ENCODE peak calls at places on chromosomes 13 and 19, in five cellular contexts. S is naive thymus-derived CD4-positive, alpha-beta T cell; G is IMR-90; H is left ventricle myocardium inferior; E is cardiac muscle cell. I is an unnamed sample. For H3K4me1 and H3K27me3, the result is how much of the 10 kb centered on the place peaks cover.

GRCh38 chr19:20923077-20923871 is at the start of gene ZNF85:
- DNase-seq in H (peak), S (peak), G (peak), E (peak), I (peak)

GRCh38 chr13:66995366-66995663 is 234.8 kb downstream of the PCDH9 start:
- DNase-seq in H (no peak), G (no peak), S (no peak), E (no peak), I (no peak)

GRCh38 chr13:44116562-44117315 is 237.0 kb downstream of the LACC1 start:
- DNase-seq in E (peak), G (peak), S (no peak), H (peak), I (peak)

GRCh38 chr19:44753932-44754742 is 5.6 kb downstream of the BCL3 start:
- DNase-seq in E (peak), S (peak), H (peak), G (peak), I (peak)

GRCh38 chr13:72782717-72783116 is 784 bp downstream of the PIBF1 start:
- DNase-seq in G (peak), S (peak), H (no peak), E (peak), I (peak)

GRCh38 chr19:53549354-53549753 is 11.4 kb downstream of the ZNF331 start:
- DNase-seq in G (peak), E (peak), S (no peak), H (no peak), I (no peak)

GRCh38 chr13:54913668-54914067 is 1885.1 kb downstream of the OLFM4 start:
- DNase-seq in S (no peak), H (no peak), G (no peak), E (no peak), I (no peak)

GRCh38 chr13:36124236-36124822 is 6.9 kb downstream of the DCLK1 start:
- DNase-seq in S (no peak), H (no peak), G (peak), E (peak), I (no peak)

GRCh38 chr19:49999371-50000010 is 25.7 kb downstream of the VRK3 start:
- DNase-seq in E (peak), G (no peak), H (no peak), S (no peak), I (no peak)

GRCh38 chr13:30681489-30682242 is 53.7 kb upstream of the ALOX5AP start:
- DNase-seq in S (no peak), G (peak), E (peak), H (no peak), I (no peak)

GRCh38 chr13:52925775-52926285 is 77.4 kb upstream of the PCDH8 start:
- DNase-seq in E (no peak), H (peak), S (no peak), G (no peak), I (no peak)

GRCh38 chr19:13865578-13866462 is 11.1 kb upstream of the NANOS3 start:
- DNase-seq in S (no peak), H (no peak), G (no peak), E (peak), I (no peak)

GRCh38 chr13:103694033-103694432 is 627.8 kb upstream of the SLC10A2 start:
- DNase-seq in S (no peak), G (no peak), E (no peak), H (no peak), I (peak)

GRCh38 chr13:112657850-112658445 is 31.9 kb upstream of the ATP11A start:
- DNase-seq in G (peak), H (no peak), S (no peak), E (peak), I (peak)

GRCh38 chr19:47243776-47244547 is 12.4 kb upstream of the CCDC9 start:
- DNase-seq in G (peak), H (peak), S (peak), E (peak), I (peak)
- H3K4me1 ChIP-seq in G (under half), H (half or more), S (under half), E (under half), I (under half)

GRCh38 chr19:51539821-51540366 is 8.4 kb upstream of the SIGLEC6 start:
- DNase-seq in E (no peak), H (no peak), G (no peak), S (no peak), I (no peak)
- H3K27me3 ChIP-seq in E (under half), H (half or more), G (under half), S (under half), I (half or more)

DNA sequence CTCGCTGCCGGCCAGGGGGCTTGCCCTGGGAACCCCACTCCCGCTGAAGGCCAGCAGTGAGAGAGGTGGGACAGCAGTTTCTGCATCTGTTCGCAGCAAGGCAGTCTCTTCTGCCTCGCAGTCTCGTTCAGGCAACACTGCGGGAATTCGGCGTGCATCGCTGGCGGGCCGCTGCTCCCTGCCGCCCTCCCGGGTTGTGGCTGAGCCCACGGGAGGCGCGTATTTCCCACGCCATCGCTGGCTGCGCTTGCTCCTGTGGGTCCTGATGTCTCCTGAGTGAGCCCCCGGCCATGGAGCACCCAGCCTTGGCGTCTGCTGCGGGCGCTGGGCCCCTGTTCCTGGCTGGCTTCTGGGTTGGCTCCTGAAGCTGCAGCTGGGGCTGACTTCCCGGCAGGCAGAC is 227.9 kb downstream of the TEX29 start:
- DNase-seq in H (no peak), G (no peak), E (no peak), S (no peak), I (no peak)
- H3K4me1 ChIP-seq in H (under half), G (under half), E (under half), S (under half), I (under half)

DNA sequence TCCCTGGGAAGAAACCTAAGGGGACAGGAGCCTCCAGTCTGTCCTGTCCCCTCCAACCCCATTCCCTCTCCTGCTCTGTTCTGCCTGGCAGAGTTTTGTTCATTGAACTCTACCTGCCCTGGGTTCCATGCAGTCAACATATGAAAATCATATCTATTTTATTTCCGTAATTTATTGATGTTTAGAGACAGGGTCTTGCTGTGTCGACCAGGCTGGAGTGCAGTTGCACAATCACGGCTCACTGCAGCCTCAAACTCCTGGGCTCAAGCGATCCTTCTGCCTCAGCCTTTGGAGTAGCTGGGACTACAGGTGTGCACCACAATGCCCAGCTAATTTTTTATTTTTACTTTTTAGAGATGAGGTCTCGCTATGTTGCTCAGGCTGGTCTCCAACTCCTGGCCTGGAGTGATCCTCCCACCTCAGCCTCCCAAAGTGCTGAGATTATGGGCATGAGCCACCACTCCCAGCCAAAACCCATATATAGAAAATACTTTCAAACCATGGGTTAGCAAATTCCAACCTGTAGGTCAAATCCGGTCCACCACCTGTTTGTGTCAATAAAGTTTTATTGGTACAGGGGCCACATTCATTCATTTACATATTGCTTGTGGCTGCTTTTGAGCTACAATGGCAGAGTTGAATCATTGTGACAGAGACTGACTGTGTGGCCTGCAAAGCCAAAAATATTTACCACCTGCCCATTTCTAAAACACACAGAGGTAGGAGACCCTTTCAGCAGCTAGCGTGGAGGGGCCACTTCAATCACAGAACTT is 39.3 kb downstream of the FBN3 start:
- DNase-seq in G (no peak), S (no peak), E (no peak), H (no peak), I (no peak)
- H3K27me3 ChIP-seq in G (under half), S (under half), E (under half), H (under half), I (under half)

GRCh38 chr13:31891472-31891871 is 140.1 kb upstream of the FRY start:
- DNase-seq in E (no peak), S (no peak), H (no peak), G (no peak), I (no peak)

GRCh38 chr13:31896427-31896826 is 135.1 kb upstream of the FRY start:
- DNase-seq in H (peak), G (peak), E (peak), S (no peak), I (peak)

GRCh38 chr13:31898383-31899071 is 133.0 kb upstream of the FRY start:
- DNase-seq in E (no peak), H (no peak), G (no peak), S (no peak), I (no peak)

GRCh38 chr13:31894931-31895330 is 136.6 kb upstream of the FRY start:
- DNase-seq in G (no peak), H (no peak), E (no peak), S (no peak), I (no peak)

GRCh38 chr13:31895687-31896086 is 135.9 kb upstream of the FRY start:
- DNase-seq in S (no peak), H (no peak), E (no peak), G (no peak), I (no peak)
- H3K4me1 ChIP-seq in S (under half), H (half or more), E (under half), G (under half), I (under half)

GRCh38 chr13:85509512-85509911 is 289.7 kb downstream of the SLITRK6 start:
- DNase-seq in H (no peak), G (peak), S (no peak), E (no peak), I (no peak)
- H3K27me3 ChIP-seq in H (under half), G (under half), S (under half), E (under half), I (under half)

GRCh38 chr19:18503337-18503970 is 18.4 kb downstream of the ELL start:
- DNase-seq in E (no peak), S (no peak), G (no peak), H (no peak), I (no peak)
- H3K4me1 ChIP-seq in E (under half), S (under half), G (under half), H (half or more), I (under half)

DNA sequence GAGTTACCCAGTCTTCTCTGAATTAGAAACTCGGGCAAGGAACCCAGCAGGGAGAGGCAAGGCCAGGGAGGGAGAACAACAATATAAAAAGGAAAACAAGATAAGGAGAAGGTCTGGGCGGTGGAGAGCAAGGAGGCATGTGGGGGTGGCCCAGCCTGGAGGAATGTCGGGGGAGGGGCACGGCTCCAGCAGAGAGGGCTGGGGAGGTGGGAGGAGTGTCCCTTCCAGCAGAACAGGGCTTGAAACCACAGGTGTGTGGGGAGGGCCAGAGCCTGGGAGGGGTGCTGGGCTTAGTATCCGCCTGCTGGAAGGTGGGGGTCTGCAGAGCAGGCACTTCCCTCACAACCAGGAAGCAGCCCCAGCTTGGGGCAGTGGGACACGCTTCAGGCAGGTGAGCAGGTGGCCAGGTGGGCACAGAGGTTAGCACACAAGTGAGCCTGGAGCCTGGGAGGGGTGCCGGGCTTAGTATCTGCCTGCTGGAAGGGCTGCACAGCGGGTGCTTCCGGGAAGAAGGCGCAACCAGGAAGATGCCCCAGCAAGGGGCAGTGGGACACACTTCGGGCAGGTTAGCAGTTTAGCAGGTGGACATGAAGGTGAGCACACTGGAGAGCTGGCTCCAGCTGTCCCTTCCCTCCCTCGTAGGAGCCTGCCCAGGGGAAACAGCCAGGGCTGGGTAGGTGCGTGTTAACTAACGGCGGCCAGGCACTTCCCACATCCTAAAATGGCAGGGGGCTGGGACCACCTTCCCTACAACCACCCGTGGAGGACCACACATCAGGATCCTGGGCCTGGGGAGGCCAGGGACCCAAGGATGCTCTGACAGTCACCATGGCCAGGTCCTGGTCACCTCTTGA is 3.1 kb downstream of the GAS6 start:
- DNase-seq in H (no peak), E (peak), G (no peak), S (no peak), I (no peak)
- H3K27me3 ChIP-seq in H (under half), E (under half), G (under half), S (under half), I (under half)

GRCh38 chr13:97239943-97240788 is 18.0 kb downstream of the MBNL2 start:
- DNase-seq in S (no peak), E (no peak), H (no peak), G (no peak), I (no peak)
- H3K4me1 ChIP-seq in S (under half), E (under half), H (half or more), G (under half), I (under half)

I was measured in A673.